ENCODE peak calls at places on chromosomes 2 and 18, in six cellular contexts. One of them, this sample, is unnamed.

GRCh38 chr2:158969162-158969716 is 799 bp downstream of the TANC1 start:
- DNase-seq in HepG2: no peak
- DNase-seq in H1: no peak
- DNase-seq in GM12878: no peak
- DNase-seq in GM12892: no peak
- DNase-seq in K562: no peak
- DNase-seq in this sample: peak

GRCh38 chr2:39301352-39301751 is 57.6 kb upstream of the CDKL4 start:
- DNase-seq in HepG2: no peak
- DNase-seq in H1: no peak
- DNase-seq in GM12878: no peak
- DNase-seq in GM12892: no peak
- DNase-seq in K562: no peak
- DNase-seq in this sample: no peak

GRCh38 chr2:78035804-78036203 is 513.6 kb upstream of the LRRTM4 start:
- DNase-seq in HepG2: no peak
- DNase-seq in H1: no peak
- DNase-seq in GM12878: no peak
- DNase-seq in GM12892: no peak
- DNase-seq in K562: no peak
- DNase-seq in this sample: no peak

GRCh38 chr18:49447810-49448745 is 12.4 kb downstream of the DYM start:
- DNase-seq in HepG2: peak
- DNase-seq in H1: no peak
- DNase-seq in GM12878: no peak
- DNase-seq in GM12892: no peak
- DNase-seq in K562: peak
- DNase-seq in this sample: no peak

GRCh38 chr18:63545094-63545493 is 2.9 kb downstream of the SERPINB12 start:
- DNase-seq in HepG2: no peak
- DNase-seq in H1: no peak
- DNase-seq in GM12878: no peak
- DNase-seq in GM12892: no peak
- DNase-seq in K562: no peak
- DNase-seq in this sample: no peak

GRCh38 chr2:28406276-28407096 is 13.8 kb downstream of the FOSL2 start:
- DNase-seq in HepG2: no peak
- DNase-seq in H1: no peak
- DNase-seq in GM12878: no peak
- DNase-seq in GM12892: no peak
- DNase-seq in K562: no peak
- DNase-seq in this sample: no peak

GRCh38 chr2:216683846-216684245 is 11.5 kb downstream of the IGFBP5 start:
- DNase-seq in HepG2: peak
- DNase-seq in H1: no peak
- DNase-seq in GM12878: no peak
- DNase-seq in GM12892: no peak
- DNase-seq in K562: no peak
- DNase-seq in this sample: no peak

GRCh38 chr18:5197032-5197434 is at the start of gene AKAIN1:
- DNase-seq in HepG2: peak
- DNase-seq in H1: no peak
- DNase-seq in GM12878: no peak
- DNase-seq in GM12892: no peak
- DNase-seq in K562: peak
- DNase-seq in this sample: peak

GRCh38 chr2:240919161-240919781 is 13.1 kb downstream of the CROCC2 start:
- DNase-seq in HepG2: no peak
- DNase-seq in H1: no peak
- DNase-seq in GM12878: no peak
- DNase-seq in GM12892: no peak
- DNase-seq in K562: no peak
- DNase-seq in this sample: no peak

GRCh38 chr2:25265802-25266201 is 75.9 kb downstream of the DNMT3A start:
- DNase-seq in HepG2: no peak
- DNase-seq in H1: no peak
- DNase-seq in GM12878: no peak
- DNase-seq in GM12892: no peak
- DNase-seq in K562: peak
- DNase-seq in this sample: no peak

GRCh38 chr2:158809816-158810215 is 14.7 kb downstream of the DAPL1 start:
- DNase-seq in HepG2: no peak
- DNase-seq in H1: no peak
- DNase-seq in GM12878: no peak
- DNase-seq in GM12892: no peak
- DNase-seq in K562: no peak
- DNase-seq in this sample: no peak

GRCh38 chr2:161474920-161475319 is 58.8 kb downstream of the TBR1 start:
- DNase-seq in HepG2: no peak
- DNase-seq in H1: no peak
- DNase-seq in GM12878: no peak
- DNase-seq in GM12892: no peak
- DNase-seq in K562: no peak
- DNase-seq in this sample: no peak

GRCh38 chr2:170764880-170765261 is 5.3 kb upstream of the ERICH2 start:
- DNase-seq in HepG2: no peak
- DNase-seq in H1: no peak
- DNase-seq in GM12878: no peak
- DNase-seq in GM12892: no peak
- DNase-seq in K562: no peak
- DNase-seq in this sample: no peak

GRCh38 chr18:34921271-34921670 is 119.9 kb upstream of the MAPRE2 start:
- DNase-seq in HepG2: no peak
- DNase-seq in H1: no peak
- DNase-seq in GM12878: no peak
- DNase-seq in GM12892: no peak
- DNase-seq in K562: no peak
- DNase-seq in this sample: no peak

GRCh38 chr2:17752892-17753802 is 463 bp downstream of the SMC6 start:
- DNase-seq in HepG2: peak
- DNase-seq in H1: no peak
- DNase-seq in GM12878: no peak
- DNase-seq in GM12892: peak
- DNase-seq in K562: peak
- DNase-seq in this sample: peak

GRCh38 chr18:38948436-38948835 is 1382.8 kb upstream of the CELF4 start:
- DNase-seq in HepG2: no peak
- DNase-seq in H1: no peak
- DNase-seq in GM12878: no peak
- DNase-seq in GM12892: no peak
- DNase-seq in K562: no peak
- DNase-seq in this sample: no peak

GRCh38 chr2:150484461-150484931 is 3.0 kb downstream of the RND3 start:
- DNase-seq in HepG2: no peak
- DNase-seq in H1: no peak
- DNase-seq in GM12878: no peak
- DNase-seq in GM12892: no peak
- DNase-seq in K562: no peak
- DNase-seq in this sample: no peak

GRCh38 chr2:143205106-143205764 is 76.0 kb downstream of the ARHGAP15 start:
- DNase-seq in HepG2: peak
- DNase-seq in H1: no peak
- DNase-seq in GM12878: no peak
- DNase-seq in GM12892: no peak
- DNase-seq in K562: no peak
- DNase-seq in this sample: no peak

GRCh38 chr18:64765908-64766307 is 617.0 kb upstream of the LINC00305 start:
- DNase-seq in HepG2: no peak
- DNase-seq in H1: no peak
- DNase-seq in GM12878: no peak
- DNase-seq in GM12892: no peak
- DNase-seq in K562: no peak
- DNase-seq in this sample: no peak
- TF ChIP-seq TAF1 in HepG2: no peak
- TF ChIP-seq TAF1 in H1: no peak
- TF ChIP-seq TAF1 in GM12878: no peak
- TF ChIP-seq TAF1 in GM12892: no peak
- TF ChIP-seq TAF1 in K562: no peak
- TF ChIP-seq TAF1 in this sample: no peak

DNA sequence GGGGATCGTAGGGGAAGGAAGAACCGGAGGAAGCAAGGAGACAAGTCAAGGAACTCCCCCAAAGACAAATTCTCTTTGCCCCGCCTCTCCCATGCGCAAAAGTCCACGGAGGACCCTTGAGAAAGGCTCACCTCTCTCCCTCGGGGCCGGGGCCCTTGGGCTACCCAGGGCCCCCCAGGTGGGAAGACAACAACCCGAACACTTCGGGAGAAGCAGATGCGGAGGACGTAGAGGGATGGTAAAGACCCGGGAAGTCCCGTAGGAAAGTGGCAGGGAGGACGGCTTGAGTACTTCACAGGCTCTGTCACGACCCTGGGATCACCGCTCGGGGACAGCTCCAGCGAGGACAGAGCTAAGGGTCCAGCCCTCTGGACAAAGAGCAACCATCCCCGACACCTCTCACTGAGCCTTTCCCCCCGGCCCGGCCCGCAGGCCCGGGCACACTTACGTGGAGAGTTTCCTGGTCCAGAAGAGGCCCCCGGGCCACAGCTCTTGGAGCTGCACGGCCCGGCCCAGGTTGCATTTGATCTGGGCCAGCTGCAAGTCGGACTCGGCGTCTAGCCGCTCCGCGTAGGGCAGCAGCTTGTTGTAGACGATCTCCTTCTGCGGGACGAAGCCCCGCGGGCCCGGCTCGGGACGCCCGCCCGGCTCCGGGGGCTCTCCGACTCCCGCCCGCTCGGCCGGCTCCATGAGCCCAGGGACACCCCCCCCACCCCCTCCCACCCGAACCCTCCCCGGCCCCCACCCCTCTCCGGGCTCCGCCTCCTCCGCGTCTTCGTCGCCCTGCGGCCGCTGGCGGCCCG is 497 bp downstream of the PSME4 start:
- DNase-seq in HepG2: peak
- DNase-seq in H1: no peak
- DNase-seq in GM12878: no peak
- DNase-seq in GM12892: peak
- DNase-seq in K562: peak
- DNase-seq in this sample: no peak
- TF ChIP-seq POLR2AphosphoS5 in HepG2: no peak
- TF ChIP-seq POLR2AphosphoS5 in H1: peak
- TF ChIP-seq POLR2AphosphoS5 in GM12878: peak
- TF ChIP-seq POLR2AphosphoS5 in GM12892: no peak
- TF ChIP-seq POLR2AphosphoS5 in K562: no peak
- TF ChIP-seq POLR2AphosphoS5 in this sample: no peak

GRCh38 chr2:242098445-242099128 is 229.1 kb downstream of the RTP5 start:
- DNase-seq in HepG2: no peak
- DNase-seq in H1: no peak
- DNase-seq in GM12878: peak
- DNase-seq in GM12892: no peak
- DNase-seq in K562: peak
- DNase-seq in this sample: no peak
- TF ChIP-seq POLR2A in HepG2: no peak
- TF ChIP-seq POLR2A in H1: no peak
- TF ChIP-seq POLR2A in GM12878: no peak
- TF ChIP-seq POLR2A in GM12892: no peak
- TF ChIP-seq POLR2A in K562: peak
- TF ChIP-seq POLR2A in this sample: no peak

DNA sequence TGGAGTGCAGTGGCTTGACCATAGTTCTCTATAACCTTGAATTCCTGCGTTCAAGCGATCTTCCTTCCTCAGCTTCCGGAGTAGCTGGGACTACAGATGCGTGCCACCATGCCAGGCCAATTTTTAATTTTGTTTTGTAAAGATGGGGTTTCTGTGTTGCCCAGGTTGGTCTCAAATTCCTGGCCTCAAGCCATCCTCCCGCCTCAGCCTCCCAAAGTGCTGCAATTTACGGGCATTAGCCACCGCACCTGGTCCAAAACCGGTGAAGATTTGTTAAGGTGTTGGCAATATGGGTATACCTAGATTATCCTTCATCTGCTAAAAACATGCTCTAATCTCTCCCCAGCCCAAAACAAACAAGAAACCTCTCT is 1.3 kb upstream of the EIF2AK3 start:
- DNase-seq in HepG2: no peak
- DNase-seq in H1: no peak
- DNase-seq in GM12878: no peak
- DNase-seq in GM12892: no peak
- DNase-seq in K562: no peak
- DNase-seq in this sample: no peak
- TF ChIP-seq TAF1 in HepG2: no peak
- TF ChIP-seq TAF1 in H1: no peak
- TF ChIP-seq TAF1 in GM12878: no peak
- TF ChIP-seq TAF1 in GM12892: no peak
- TF ChIP-seq TAF1 in K562: no peak
- TF ChIP-seq TAF1 in this sample: no peak

GRCh38 chr2:45964945-45965344 is 313.5 kb downstream of the PRKCE start:
- DNase-seq in HepG2: no peak
- DNase-seq in H1: no peak
- DNase-seq in GM12878: no peak
- DNase-seq in GM12892: no peak
- DNase-seq in K562: no peak
- DNase-seq in this sample: no peak

GRCh38 chr2:45962522-45962921 is 311.0 kb downstream of the PRKCE start:
- DNase-seq in HepG2: no peak
- DNase-seq in H1: no peak
- DNase-seq in GM12878: no peak
- DNase-seq in GM12892: no peak
- DNase-seq in K562: no peak
- DNase-seq in this sample: no peak

GRCh38 chr2:45965841-45966498 is 314.5 kb downstream of the PRKCE start:
- DNase-seq in HepG2: no peak
- DNase-seq in H1: no peak
- DNase-seq in GM12878: no peak
- DNase-seq in GM12892: no peak
- DNase-seq in K562: no peak
- DNase-seq in this sample: no peak

GRCh38 chr2:45963816-45964215 is 312.3 kb downstream of the PRKCE start:
- DNase-seq in HepG2: no peak
- DNase-seq in H1: no peak
- DNase-seq in GM12878: no peak
- DNase-seq in GM12892: no peak
- DNase-seq in K562: no peak
- DNase-seq in this sample: no peak

DNA sequence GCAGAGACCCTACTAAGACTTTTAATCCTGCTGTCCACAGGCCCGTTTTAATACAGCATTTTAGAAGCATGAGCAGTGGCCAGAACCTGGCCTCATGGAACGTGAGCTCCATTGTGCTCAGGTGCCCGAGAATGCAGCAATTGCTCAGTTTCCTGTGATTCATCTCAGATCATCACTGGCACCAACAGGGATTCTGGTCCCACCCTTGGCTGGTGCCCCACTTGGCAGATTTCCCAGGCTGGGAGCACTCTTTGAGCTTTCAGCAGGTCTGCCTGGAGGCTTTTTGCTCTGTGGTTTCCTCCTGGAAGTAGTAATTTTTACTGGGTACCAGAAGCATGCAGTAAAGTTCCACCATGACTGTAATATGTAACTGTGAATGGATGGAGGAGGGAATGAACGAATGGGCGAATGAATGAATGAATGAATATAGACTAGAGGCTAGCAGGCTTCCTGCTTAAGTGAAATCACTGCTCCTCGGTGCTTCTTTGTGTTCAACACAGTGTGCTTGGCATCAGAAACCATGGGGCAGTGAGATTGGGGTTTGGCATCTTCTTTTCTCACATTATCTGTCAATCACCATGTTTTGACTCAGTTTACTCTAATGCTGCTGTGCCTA is 312.9 kb downstream of the PRKCE start:
- DNase-seq in HepG2: peak
- DNase-seq in H1: no peak
- DNase-seq in GM12878: no peak
- DNase-seq in GM12892: no peak
- DNase-seq in K562: no peak
- DNase-seq in this sample: no peak
- TF ChIP-seq POLR2AphosphoS5 in HepG2: no peak
- TF ChIP-seq POLR2AphosphoS5 in H1: no peak
- TF ChIP-seq POLR2AphosphoS5 in GM12878: no peak
- TF ChIP-seq POLR2AphosphoS5 in GM12892: no peak
- TF ChIP-seq POLR2AphosphoS5 in K562: no peak
- TF ChIP-seq POLR2AphosphoS5 in this sample: no peak